ENCODE peak calls at places on chromosomes 11 and 22, in seven cellular contexts. S, Q, Z, I, C, M and N are unnamed samples.

GRCh38 chr22:44811141-44811540 is 58.8 kb downstream of the ARHGAP8 start:
- DNase-seq in Z (no peak), I (no peak), C (no peak), Q (no peak), S (no peak), M (no peak), N (no peak)

GRCh38 chr22:36467946-36468345 is 13.5 kb downstream of the TXN2 start:
- DNase-seq in S (no peak), C (no peak), Z (peak), M (peak), I (no peak), Q (no peak), N (peak)

GRCh38 chr11:65827774-65828156 is 6.0 kb upstream of the SNX32 start:
- DNase-seq in M (no peak), C (no peak), Q (no peak), Z (peak), I (no peak), S (no peak), N (peak)

GRCh38 chr11:123537726-123538125 is 107.7 kb downstream of the GRAMD1B start:
- DNase-seq in C (no peak), Z (no peak), S (no peak), M (no peak), Q (no peak), I (no peak), N (no peak)

GRCh38 chr11:10381730-10382129 is 73.3 kb upstream of the AMPD3 start:
- DNase-seq in M (no peak), S (no peak), C (no peak), Z (peak), Q (no peak), I (no peak), N (no peak)

GRCh38 chr11:63017306-63017974 is 1.8 kb upstream of the SLC22A8 start:
- DNase-seq in M (no peak), I (peak), Q (no peak), Z (no peak), S (no peak), C (no peak), N (no peak)

GRCh38 chr11:75625970-75626691 is 42.7 kb downstream of the MAP6 start:
- DNase-seq in M (peak), S (no peak), I (peak), C (no peak), Q (no peak), Z (peak), N (peak)

GRCh38 chr22:30989473-30989872 is 20.4 kb downstream of the TUG1 start:
- DNase-seq in Q (no peak), I (no peak), S (no peak), Z (no peak), C (no peak), M (no peak), N (no peak)

GRCh38 chr11:114317738-114318137 is 21.5 kb downstream of the NNMT start:
- DNase-seq in C (peak), I (peak), Q (peak), Z (peak), S (peak), M (no peak), N (peak)

GRCh38 chr11:36354221-36355003 is 58.3 kb downstream of the PRR5L start:
- DNase-seq in I (peak), Z (peak), C (no peak), Q (no peak), M (peak), S (no peak), N (peak)

GRCh38 chr11:61711493-61711892 is 31.3 kb downstream of the DAGLA start:
- DNase-seq in S (no peak), Q (no peak), I (no peak), Z (no peak), C (no peak), M (no peak), N (no peak)

GRCh38 chr11:3123316-3123715 is 41.8 kb downstream of the OSBPL5 start:
- DNase-seq in I (no peak), M (no peak), Q (no peak), C (peak), Z (no peak), S (no peak), N (no peak)

GRCh38 chr11:72821221-72821919 is 7.2 kb downstream of the ATG16L2 start:
- DNase-seq in Q (peak), Z (no peak), I (no peak), C (peak), S (no peak), M (no peak), N (no peak)

GRCh38 chr11:86577663-86578636 is 94.5 kb downstream of the ME3 start:
- DNase-seq in S (no peak), Q (no peak), C (no peak), M (no peak), Z (peak), I (no peak), N (peak)

GRCh38 chr11:12377106-12377823 is at the start of gene PARVA:
- DNase-seq in I (peak), Q (peak), M (peak), C (peak), Z (peak), S (peak), N (peak)

GRCh38 chr11:20474951-20475517 is 87.5 kb downstream of the PRMT3 start:
- DNase-seq in Z (no peak), M (no peak), I (no peak), S (no peak), C (no peak), Q (no peak), N (no peak)

GRCh38 chr11:2860636-2861035 is 24.9 kb downstream of the CDKN1C start:
- DNase-seq in Q (no peak), Z (peak), C (no peak), I (no peak), S (no peak), M (peak), N (peak)

GRCh38 chr11:117833401-117833891 is 8.9 kb upstream of the FXYD2 start:
- DNase-seq in C (peak), Z (no peak), Q (peak), S (no peak), I (no peak), M (no peak), N (no peak)

GRCh38 chr11:82680252-82680651 is 53.4 kb downstream of the FAM181B start:
- DNase-seq in I (peak), Z (no peak), S (no peak), M (no peak), C (no peak), Q (no peak), N (no peak)

GRCh38 chr22:36022162-36022561 is 6.5 kb downstream of the RBFOX2 start:
- DNase-seq in C (no peak), Z (peak), Q (no peak), S (no peak), I (no peak), M (no peak), N (peak)

GRCh38 chr11:98115873-98116272 is 904.9 kb upstream of the CNTN5 start:
- DNase-seq in S (no peak), I (no peak), Z (no peak), Q (no peak), C (no peak), M (no peak), N (no peak)

GRCh38 chr11:36142439-36142838 is 146.8 kb downstream of the COMMD9 start:
- DNase-seq in M (no peak), S (no peak), Z (no peak), Q (no peak), C (no peak), I (no peak), N (no peak)

GRCh38 chr11:72568861-72569260 is 105.4 kb downstream of the PDE2A start:
- DNase-seq in Q (no peak), M (peak), C (no peak), S (no peak), Z (no peak), I (no peak), N (peak)

GRCh38 chr11:129750343-129751292 is 65.0 kb upstream of the TMEM45B start:
- DNase-seq in C (peak), M (peak), Z (peak), Q (peak), S (peak), I (peak), N (peak)
- H3K23ac ChIP-seq in C (no peak), M (no peak), Z (no peak), Q (no peak), S (no peak), I (no peak), N (no peak)

GRCh38 chr11:28756977-28757376 is 648.8 kb downstream of the METTL15 start:
- DNase-seq in I (peak), S (no peak), M (no peak), C (no peak), Z (peak), Q (no peak), N (peak)
- H3K23ac ChIP-seq in I (no peak), S (no peak), M (no peak), C (no peak), Z (peak), Q (no peak), N (no peak)

DNA sequence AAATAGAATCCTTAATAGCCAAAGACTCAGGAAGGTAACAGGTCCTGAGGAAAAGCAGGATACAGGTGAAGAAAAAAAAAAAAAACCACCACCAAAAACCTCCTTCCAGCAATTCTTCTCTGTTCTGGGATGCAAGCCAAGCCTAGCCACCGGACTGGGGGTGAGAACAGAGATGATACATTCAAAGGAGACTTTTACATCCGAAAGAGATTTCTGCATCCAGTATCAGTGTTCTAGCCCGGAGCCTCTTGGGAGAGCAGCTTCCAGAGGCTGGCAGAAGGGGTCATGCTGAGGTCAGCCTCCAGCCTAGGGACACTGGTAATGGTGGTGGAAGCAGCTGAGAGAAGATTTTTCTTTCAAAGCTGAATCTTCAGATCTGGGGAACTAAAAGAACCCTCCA is 76.2 kb downstream of the KCNC1 start:
- DNase-seq in Q (no peak), M (peak), C (no peak), Z (peak), I (no peak), S (no peak), N (no peak)
- H3K23ac ChIP-seq in Q (no peak), M (no peak), C (no peak), Z (no peak), I (no peak), S (no peak), N (no peak)

GRCh38 chr11:64650923-64651523 is 60.0 kb downstream of the SLC22A12 start:
- DNase-seq in S (no peak), C (peak), I (peak), M (no peak), Z (peak), Q (peak), N (peak)

GRCh38 chr11:64652586-64653387 is 61.8 kb downstream of the SLC22A12 start:
- DNase-seq in C (peak), Q (peak), M (peak), I (peak), S (peak), Z (peak), N (peak)

GRCh38 chr11:64648551-64648950 is 57.5 kb downstream of the SLC22A12 start:
- DNase-seq in M (no peak), I (no peak), Z (no peak), S (no peak), Q (no peak), C (no peak), N (no peak)

GRCh38 chr11:64647019-64647805 is 56.2 kb downstream of the SLC22A12 start:
- DNase-seq in Z (no peak), C (no peak), Q (no peak), S (no peak), M (no peak), I (no peak), N (no peak)

GRCh38 chr11:64649304-64649703 is 58.3 kb downstream of the SLC22A12 start:
- DNase-seq in C (peak), I (peak), Z (no peak), M (no peak), Q (peak), S (no peak), N (no peak)
- H3K23ac ChIP-seq in C (no peak), I (no peak), Z (no peak), M (no peak), Q (no peak), S (peak), N (no peak)

GRCh38 chr22:49965291-49966040 is 4.9 kb downstream of the PIM3 start:
- DNase-seq in S (no peak), M (peak), Q (peak), Z (no peak), I (no peak), C (peak), N (no peak)

GRCh38 chr22:49964136-49964492 is 3.5 kb downstream of the PIM3 start:
- DNase-seq in Z (no peak), M (no peak), I (no peak), Q (no peak), S (no peak), C (no peak), N (no peak)

GRCh38 chr22:49966041-49966715 is 5.6 kb downstream of the PIM3 start:
- DNase-seq in C (peak), S (no peak), Q (peak), M (no peak), I (no peak), Z (no peak), N (no peak)

GRCh38 chr22:49963647-49964026 is 3.1 kb downstream of the PIM3 start:
- DNase-seq in Q (no peak), C (no peak), S (no peak), M (no peak), Z (no peak), I (no peak), N (no peak)

GRCh38 chr22:49964493-49965290 is 4.1 kb downstream of the PIM3 start:
- DNase-seq in S (no peak), Z (no peak), M (no peak), Q (peak), C (peak), I (no peak), N (no peak)
- H3K23ac ChIP-seq in S (no peak), Z (no peak), M (no peak), Q (no peak), C (no peak), I (no peak), N (no peak)